ENCODE peak calls at places on chromosomes 16 and 17, in seven cellular contexts. E is esophagus muscularis mucosa, H is vagina, G is sigmoid colon, T is GM12891, X is breast epithelium, D is endothelial cell of umbilical vein. R is an unnamed sample.
A peak's percentile ranks its signal among the peaks of the same experiment; 100 is the strongest.

GRCh38 chr16:53546988-53547391 is 44.0 kb upstream of the AKTIP start:
- DNase-seq in E (no peak), G (no peak), T (no peak), X (peak; percentile 62), H (no peak), D (peak; percentile 17), R (no peak)

GRCh38 chr17:75317671-75318070 is 28.4 kb upstream of the SLC25A19 start:
- DNase-seq in X (no peak), H (no peak), D (no peak), E (no peak), T (no peak), G (no peak), R (peak; percentile 76)

GRCh38 chr17:59093702-59094231 is 12.9 kb downstream of the TRIM37 start:
- DNase-seq in H (no peak), T (no peak), E (no peak), G (peak; percentile 63), D (peak; percentile 93), X (no peak), R (no peak)

GRCh38 chr16:2429771-2430663 is 770 bp downstream of the CCNF start:
- DNase-seq in X (no peak), T (no peak), D (peak; percentile 21), G (no peak), H (no peak), E (no peak), R (peak; percentile 70)

GRCh38 chr16:50021509-50021908 is 3.5 kb upstream of the CNEP1R1 start:
- DNase-seq in G (no peak), X (no peak), D (no peak), H (no peak), E (no peak), T (no peak), R (no peak)

GRCh38 chr16:55499951-55500350 is 8.9 kb upstream of the LPCAT2 start:
- DNase-seq in T (no peak), X (no peak), D (peak; percentile 98), H (peak; percentile 72), E (peak; percentile 87), G (peak; percentile 46), R (no peak)

GRCh38 chr17:31126318-31126717 is 31.5 kb downstream of the NF1 start:
- DNase-seq in E (no peak), X (no peak), G (no peak), T (no peak), H (no peak), D (no peak), R (no peak)

GRCh38 chr16:27596411-27596810 is 46.5 kb downstream of the KATNIP start:
- DNase-seq in E (no peak), X (no peak), H (no peak), G (no peak), D (no peak), T (no peak), R (no peak)

GRCh38 chr17:54924405-54924804 is 23.8 kb downstream of the TOM1L1 start:
- DNase-seq in E (no peak), D (no peak), H (no peak), T (no peak), G (no peak), X (no peak), R (no peak)

GRCh38 chr17:68861602-68862001 is 93.6 kb downstream of the ABCA8 start:
- DNase-seq in H (no peak), T (no peak), D (peak; percentile 67), E (no peak), X (no peak), G (no peak), R (no peak)

GRCh38 chr16:48916566-48916965 is 306.6 kb upstream of the N4BP1 start:
- DNase-seq in G (no peak), H (no peak), T (no peak), X (no peak), E (no peak), D (no peak), R (no peak)

GRCh38 chr16:50195276-50195675 is 42.2 kb downstream of the TENT4B start:
- DNase-seq in E (no peak), T (no peak), G (no peak), H (no peak), X (no peak), D (peak; percentile 56), R (no peak)

GRCh38 chr16:87652799-87653198 is 50.5 kb downstream of the JPH3 start:
- DNase-seq in X (no peak), T (no peak), G (no peak), E (no peak), D (no peak), H (no peak), R (no peak)

GRCh38 chr17:64694207-64694606 is 32.1 kb upstream of the SMURF2 start:
- DNase-seq in E (no peak), H (no peak), G (no peak), D (peak; percentile 95), X (peak; percentile 71), T (no peak), R (no peak)

GRCh38 chr16:66263168-66263972 is 103.1 kb upstream of the CDH5 start:
- DNase-seq in E (no peak), T (no peak), G (no peak), D (no peak), H (peak; percentile 25), X (no peak), R (no peak)

GRCh38 chr16:53022374-53022773 is 30.3 kb downstream of the CHD9NB start:
- DNase-seq in T (peak; percentile 25), X (no peak), E (no peak), G (no peak), D (peak; percentile 53), H (no peak), R (no peak)

GRCh38 chr16:89248196-89249005 is 30.9 kb downstream of the ZNF778 start:
- DNase-seq in T (no peak), H (no peak), D (no peak), G (no peak), E (no peak), X (peak; percentile 46), R (no peak)

GRCh38 chr16:89243664-89244063 is 26.2 kb downstream of the ZNF778 start:
- DNase-seq in T (no peak), D (no peak), X (peak; percentile 35), E (no peak), H (no peak), G (no peak), R (no peak)

GRCh38 chr16:89246383-89246902 is 28.9 kb downstream of the ZNF778 start:
- DNase-seq in G (no peak), X (no peak), D (no peak), H (no peak), T (no peak), E (no peak), R (no peak)

GRCh38 chr16:89244754-89245153 is 27.3 kb downstream of the ZNF778 start:
- DNase-seq in T (no peak), X (no peak), G (no peak), H (no peak), D (no peak), E (no peak), R (no peak)

GRCh38 chr16:89246903-89247733 is 29.6 kb downstream of the ZNF778 start:
- DNase-seq in G (peak; percentile 95), X (peak; percentile 95), D (peak; percentile 62), H (no peak), T (peak; percentile 92), E (peak; percentile 97), R (peak; percentile 97)
- TF ChIP-seq POLR2A in G (no peak), X (no peak), D (no peak), H (no peak), T (no peak), E (no peak), R (no peak)

DNA sequence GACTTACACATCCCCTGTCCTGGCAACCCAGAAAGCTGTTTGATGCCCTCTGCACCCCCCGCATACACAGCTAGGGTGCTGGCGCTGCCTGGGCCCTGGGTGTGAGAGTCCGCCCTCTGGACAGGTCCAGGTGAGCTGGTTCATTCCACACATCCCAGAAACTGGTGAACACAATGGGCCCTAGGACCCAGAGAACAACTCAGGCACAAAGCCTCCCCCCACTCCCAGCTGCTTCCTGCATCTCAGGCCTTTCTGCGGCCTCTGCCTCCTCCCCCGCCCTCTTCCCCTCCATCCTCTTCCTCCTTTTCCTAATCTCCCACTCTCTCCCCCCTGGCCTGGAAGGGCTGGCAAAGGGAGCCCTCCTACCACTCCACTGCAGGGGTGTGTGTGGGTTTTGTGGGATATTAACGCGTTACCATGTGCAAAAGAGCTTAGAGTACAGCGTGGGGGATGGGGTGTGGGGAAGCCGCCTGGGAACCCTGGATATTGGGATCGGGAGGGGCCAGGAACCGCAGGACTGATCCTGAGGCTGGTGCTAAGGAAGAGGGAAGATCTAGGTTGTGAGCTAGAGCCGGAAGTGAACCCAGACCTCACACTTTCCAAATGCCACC is 1.6 kb upstream of the PPP1R9B start:
- DNase-seq in G (peak; percentile 93), X (no peak), T (no peak), E (no peak), H (no peak), D (peak; percentile 81), R (peak; percentile 93)
- TF ChIP-seq POLR2AphosphoS5 in G (peak; percentile 48), X (no peak), T (no peak), E (peak; percentile 72), H (peak; percentile 63), D (peak; percentile 55), R (peak; percentile 72)

GRCh38 chr17:77356109-77356689 is 215.4 kb downstream of the SEC14L1 start:
- DNase-seq in G (peak; percentile 62), E (peak; percentile 83), T (no peak), D (no peak), X (no peak), H (no peak), R (no peak)

GRCh38 chr17:77352996-77353395 is 212.2 kb downstream of the SEC14L1 start:
- DNase-seq in X (peak; percentile 37), H (no peak), E (peak; percentile 47), G (peak; percentile 27), D (no peak), T (no peak), R (no peak)

GRCh38 chr17:77354721-77355455 is 214.1 kb downstream of the SEC14L1 start:
- DNase-seq in E (peak; percentile 94), D (no peak), H (no peak), T (no peak), G (peak; percentile 95), X (no peak), R (peak; percentile 83)

GRCh38 chr17:77353684-77354419 is 213.1 kb downstream of the SEC14L1 start:
- DNase-seq in H (no peak), G (peak; percentile 46), E (peak; percentile 86), T (no peak), X (no peak), D (no peak), R (no peak)

GRCh38 chr17:77354420-77354720 is 213.6 kb downstream of the SEC14L1 start:
- DNase-seq in E (no peak), D (no peak), G (no peak), X (no peak), H (no peak), T (no peak), R (no peak)
- TF ChIP-seq POLR2A in E (no peak), D (no peak), G (no peak), X (no peak), H (no peak), T (no peak), R (no peak)

GRCh38 chr17:79778504-79779087 is 648 bp downstream of the CBX2 start:
- DNase-seq in H (no peak), E (no peak), T (no peak), D (no peak), X (no peak), G (peak; percentile 66), R (no peak)

GRCh38 chr17:79777844-79778503 is at the start of gene CBX2:
- DNase-seq in H (no peak), G (peak; percentile 86), E (no peak), D (peak; percentile 58), X (peak; percentile 68), T (peak; percentile 94), R (peak; percentile 92)

GRCh38 chr17:79781012-79781665 is 3.2 kb downstream of the CBX2 start:
- DNase-seq in G (no peak), H (no peak), X (no peak), E (no peak), T (no peak), D (no peak), R (peak; percentile 31)

GRCh38 chr17:79779088-79779529 is 1.2 kb downstream of the CBX2 start:
- DNase-seq in T (no peak), X (no peak), H (no peak), D (no peak), E (no peak), G (no peak), R (no peak)

GRCh38 chr17:79779661-79780365 is 1.9 kb downstream of the CBX2 start:
- DNase-seq in D (no peak), T (no peak), H (no peak), G (no peak), E (no peak), X (no peak), R (no peak)
- TF ChIP-seq POLR2AphosphoS5 in D (no peak), T (no peak), H (no peak), G (no peak), E (no peak), X (no peak), R (no peak)